ENCODE peak calls at places on chromosome 14, in ten cellular contexts. One of them, this sample, is unnamed. For H3K9me3, the result is how much of the 10 kb centered on the place peaks cover.

GRCh38 chr14:94636744-94637412 is 24.7 kb downstream of the SERPINA3 start:
- DNase-seq in heart left ventricle: no peak
- DNase-seq in lung: no peak
- DNase-seq in Caco-2: peak
- DNase-seq in cardiac muscle cell: peak
- DNase-seq in right atrium auricular region: no peak
- DNase-seq in mucosa of descending colon: no peak
- DNase-seq in aorta: no peak
- DNase-seq in A549: no peak
- DNase-seq in heart right ventricle: no peak
- DNase-seq in this sample: no peak

GRCh38 chr14:76917759-76918175 is 91.6 kb downstream of the LRRC74A start:
- DNase-seq in heart left ventricle: peak
- DNase-seq in lung: peak
- DNase-seq in Caco-2: no peak
- DNase-seq in cardiac muscle cell: no peak
- DNase-seq in right atrium auricular region: peak
- DNase-seq in mucosa of descending colon: no peak
- DNase-seq in aorta: no peak
- DNase-seq in A549: no peak
- DNase-seq in heart right ventricle: peak
- DNase-seq in this sample: no peak

GRCh38 chr14:21997300-21997699 is 323.7 kb upstream of the OR4E1 start:
- DNase-seq in heart left ventricle: no peak
- DNase-seq in lung: no peak
- DNase-seq in Caco-2: no peak
- DNase-seq in cardiac muscle cell: peak
- DNase-seq in right atrium auricular region: no peak
- DNase-seq in mucosa of descending colon: peak
- DNase-seq in aorta: no peak
- DNase-seq in A549: no peak
- DNase-seq in heart right ventricle: no peak
- DNase-seq in this sample: peak

GRCh38 chr14:48560421-48560820 is 885.0 kb upstream of the MDGA2 start:
- DNase-seq in heart left ventricle: no peak
- DNase-seq in lung: no peak
- DNase-seq in Caco-2: no peak
- DNase-seq in cardiac muscle cell: no peak
- DNase-seq in right atrium auricular region: no peak
- DNase-seq in mucosa of descending colon: no peak
- DNase-seq in aorta: no peak
- DNase-seq in A549: no peak
- DNase-seq in heart right ventricle: no peak
- DNase-seq in this sample: no peak

GRCh38 chr14:99561827-99562226 is 42.2 kb downstream of the CCDC85C start:
- DNase-seq in heart left ventricle: no peak
- DNase-seq in lung: no peak
- DNase-seq in Caco-2: no peak
- DNase-seq in cardiac muscle cell: no peak
- DNase-seq in right atrium auricular region: no peak
- DNase-seq in mucosa of descending colon: no peak
- DNase-seq in aorta: no peak
- DNase-seq in A549: no peak
- DNase-seq in heart right ventricle: no peak
- DNase-seq in this sample: peak

GRCh38 chr14:60734465-60735242 is at the start of gene MNAT1:
- DNase-seq in heart left ventricle: peak
- DNase-seq in lung: peak
- DNase-seq in Caco-2: peak
- DNase-seq in cardiac muscle cell: peak
- DNase-seq in right atrium auricular region: peak
- DNase-seq in mucosa of descending colon: peak
- DNase-seq in aorta: peak
- DNase-seq in A549: peak
- DNase-seq in heart right ventricle: peak
- DNase-seq in this sample: peak

GRCh38 chr14:78593949-78594348 is 423.8 kb downstream of the NRXN3 start:
- DNase-seq in heart left ventricle: no peak
- DNase-seq in lung: no peak
- DNase-seq in Caco-2: no peak
- DNase-seq in cardiac muscle cell: no peak
- DNase-seq in right atrium auricular region: no peak
- DNase-seq in mucosa of descending colon: no peak
- DNase-seq in aorta: no peak
- DNase-seq in A549: no peak
- DNase-seq in heart right ventricle: no peak
- DNase-seq in this sample: no peak

GRCh38 chr14:94373708-94374107 is 14.7 kb downstream of the SERPINA1 start:
- DNase-seq in heart left ventricle: no peak
- DNase-seq in lung: no peak
- DNase-seq in Caco-2: no peak
- DNase-seq in cardiac muscle cell: no peak
- DNase-seq in right atrium auricular region: no peak
- DNase-seq in mucosa of descending colon: no peak
- DNase-seq in aorta: no peak
- DNase-seq in A549: peak
- DNase-seq in heart right ventricle: no peak
- DNase-seq in this sample: no peak

GRCh38 chr14:99753225-99754140 is 39.7 kb upstream of the EML1 start:
- DNase-seq in heart left ventricle: no peak
- DNase-seq in lung: no peak
- DNase-seq in Caco-2: no peak
- DNase-seq in cardiac muscle cell: no peak
- DNase-seq in right atrium auricular region: no peak
- DNase-seq in mucosa of descending colon: no peak
- DNase-seq in aorta: peak
- DNase-seq in A549: no peak
- DNase-seq in heart right ventricle: no peak
- DNase-seq in this sample: no peak

GRCh38 chr14:70981005-70981952 is 74.0 kb downstream of the PCNX1 start:
- DNase-seq in heart left ventricle: no peak
- DNase-seq in lung: no peak
- DNase-seq in Caco-2: no peak
- DNase-seq in cardiac muscle cell: no peak
- DNase-seq in right atrium auricular region: no peak
- DNase-seq in mucosa of descending colon: no peak
- DNase-seq in aorta: no peak
- DNase-seq in A549: no peak
- DNase-seq in heart right ventricle: no peak
- DNase-seq in this sample: no peak

GRCh38 chr14:63860146-63860545 is 7.3 kb downstream of the SYNE2 start:
- DNase-seq in heart left ventricle: no peak
- DNase-seq in lung: no peak
- DNase-seq in Caco-2: no peak
- DNase-seq in cardiac muscle cell: peak
- DNase-seq in right atrium auricular region: no peak
- DNase-seq in mucosa of descending colon: no peak
- DNase-seq in aorta: no peak
- DNase-seq in A549: no peak
- DNase-seq in heart right ventricle: no peak
- DNase-seq in this sample: no peak

GRCh38 chr14:60760648-60761364 is 26.2 kb downstream of the MNAT1 start:
- DNase-seq in heart left ventricle: no peak
- DNase-seq in lung: no peak
- DNase-seq in Caco-2: no peak
- DNase-seq in cardiac muscle cell: no peak
- DNase-seq in right atrium auricular region: no peak
- DNase-seq in mucosa of descending colon: no peak
- DNase-seq in aorta: no peak
- DNase-seq in A549: no peak
- DNase-seq in heart right ventricle: no peak
- DNase-seq in this sample: peak

GRCh38 chr14:39372656-39373055 is 59.6 kb downstream of the FBXO33 start:
- DNase-seq in heart left ventricle: no peak
- DNase-seq in lung: no peak
- DNase-seq in Caco-2: no peak
- DNase-seq in cardiac muscle cell: no peak
- DNase-seq in right atrium auricular region: no peak
- DNase-seq in mucosa of descending colon: no peak
- DNase-seq in aorta: no peak
- DNase-seq in A549: no peak
- DNase-seq in heart right ventricle: no peak
- DNase-seq in this sample: no peak

GRCh38 chr14:102321456-102322101 is 2.0 kb downstream of the ZNF839 start:
- DNase-seq in heart left ventricle: no peak
- DNase-seq in lung: no peak
- DNase-seq in Caco-2: no peak
- DNase-seq in cardiac muscle cell: no peak
- DNase-seq in right atrium auricular region: no peak
- DNase-seq in mucosa of descending colon: no peak
- DNase-seq in aorta: no peak
- DNase-seq in A549: no peak
- DNase-seq in heart right ventricle: no peak
- DNase-seq in this sample: peak

GRCh38 chr14:82394916-82395315 is 861.3 kb upstream of the SEL1L start:
- DNase-seq in heart left ventricle: no peak
- DNase-seq in lung: no peak
- DNase-seq in Caco-2: no peak
- DNase-seq in cardiac muscle cell: no peak
- DNase-seq in right atrium auricular region: no peak
- DNase-seq in mucosa of descending colon: no peak
- DNase-seq in aorta: no peak
- DNase-seq in A549: no peak
- DNase-seq in heart right ventricle: no peak
- DNase-seq in this sample: no peak

GRCh38 chr14:53432378-53432802 is 279.3 kb upstream of the DDHD1 start:
- DNase-seq in heart left ventricle: no peak
- DNase-seq in lung: no peak
- DNase-seq in Caco-2: peak
- DNase-seq in cardiac muscle cell: peak
- DNase-seq in right atrium auricular region: no peak
- DNase-seq in mucosa of descending colon: no peak
- DNase-seq in aorta: no peak
- DNase-seq in A549: peak
- DNase-seq in heart right ventricle: no peak
- DNase-seq in this sample: peak

GRCh38 chr14:95519699-95520098 is 3.2 kb upstream of the SYNE3 start:
- DNase-seq in heart left ventricle: peak
- DNase-seq in lung: peak
- DNase-seq in Caco-2: no peak
- DNase-seq in cardiac muscle cell: no peak
- DNase-seq in right atrium auricular region: peak
- DNase-seq in mucosa of descending colon: peak
- DNase-seq in aorta: peak
- DNase-seq in A549: no peak
- DNase-seq in heart right ventricle: peak
- DNase-seq in this sample: no peak

GRCh38 chr14:95896628-95897027 is 20.0 kb downstream of the TUNAR start:
- DNase-seq in heart left ventricle: no peak
- DNase-seq in lung: no peak
- DNase-seq in Caco-2: no peak
- DNase-seq in cardiac muscle cell: peak
- DNase-seq in right atrium auricular region: no peak
- DNase-seq in mucosa of descending colon: no peak
- DNase-seq in aorta: no peak
- DNase-seq in A549: no peak
- DNase-seq in heart right ventricle: no peak
- DNase-seq in this sample: no peak

DNA sequence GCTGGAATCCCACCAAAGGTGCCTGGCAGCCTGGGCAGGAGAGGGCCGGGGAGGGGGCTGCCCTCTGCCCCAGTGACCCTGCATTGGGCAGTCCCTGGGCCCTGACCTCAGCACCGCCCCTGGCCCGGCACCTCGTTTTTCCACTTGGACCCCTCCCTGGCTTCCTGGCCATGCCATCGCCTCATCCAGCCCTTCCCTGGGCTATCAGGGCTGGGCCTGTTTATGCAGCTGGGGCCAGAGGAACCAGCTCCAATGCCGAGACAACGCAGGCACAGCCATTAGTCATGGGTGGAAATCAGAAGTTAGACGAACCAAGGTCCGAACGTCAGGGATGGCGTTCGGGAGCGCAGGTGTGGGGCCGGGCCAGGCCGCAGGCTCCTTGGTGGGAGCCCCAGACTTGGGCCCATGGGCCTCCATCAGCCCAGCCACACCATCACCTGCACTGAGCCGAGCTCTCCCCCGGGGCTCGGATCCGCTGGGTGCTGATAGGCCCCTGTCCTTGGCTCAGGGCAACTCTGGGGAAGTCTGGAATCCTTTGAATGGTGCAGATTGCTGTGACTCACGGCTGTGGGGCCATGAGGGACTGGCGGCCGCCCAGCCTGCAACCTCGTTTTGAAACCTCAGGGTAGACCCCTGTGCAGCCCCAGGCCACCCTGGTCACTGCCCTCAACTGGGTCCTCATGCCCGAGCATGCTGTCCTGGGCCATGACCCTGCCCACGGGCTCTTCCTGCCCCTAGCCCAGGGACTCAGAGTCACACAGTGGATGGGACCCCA is 169.4 kb downstream of the KIF26A start:
- DNase-seq in heart left ventricle: no peak
- DNase-seq in lung: no peak
- DNase-seq in Caco-2: no peak
- DNase-seq in cardiac muscle cell: no peak
- DNase-seq in right atrium auricular region: no peak
- DNase-seq in mucosa of descending colon: no peak
- DNase-seq in aorta: peak
- DNase-seq in A549: no peak
- DNase-seq in heart right ventricle: no peak
- DNase-seq in this sample: no peak
- H3K9me3 ChIP-seq in heart left ventricle: under half
- H3K9me3 ChIP-seq in lung: under half
- H3K9me3 ChIP-seq in Caco-2: under half
- H3K9me3 ChIP-seq in cardiac muscle cell: under half
- H3K9me3 ChIP-seq in right atrium auricular region: under half
- H3K9me3 ChIP-seq in mucosa of descending colon: under half
- H3K9me3 ChIP-seq in aorta: under half
- H3K9me3 ChIP-seq in A549: under half
- H3K9me3 ChIP-seq in heart right ventricle: under half
- H3K9me3 ChIP-seq in this sample: under half

GRCh38 chr14:104245723-104246122 is 107.3 kb downstream of the KIF26A start:
- DNase-seq in heart left ventricle: no peak
- DNase-seq in lung: no peak
- DNase-seq in Caco-2: no peak
- DNase-seq in cardiac muscle cell: no peak
- DNase-seq in right atrium auricular region: no peak
- DNase-seq in mucosa of descending colon: no peak
- DNase-seq in aorta: no peak
- DNase-seq in A549: no peak
- DNase-seq in heart right ventricle: no peak
- DNase-seq in this sample: no peak
- H3K9me3 ChIP-seq in heart left ventricle: under half
- H3K9me3 ChIP-seq in lung: under half
- H3K9me3 ChIP-seq in Caco-2: under half
- H3K9me3 ChIP-seq in cardiac muscle cell: under half
- H3K9me3 ChIP-seq in right atrium auricular region: under half
- H3K9me3 ChIP-seq in mucosa of descending colon: under half
- H3K9me3 ChIP-seq in aorta: under half
- H3K9me3 ChIP-seq in A549: under half
- H3K9me3 ChIP-seq in heart right ventricle: under half
- H3K9me3 ChIP-seq in this sample: under half

GRCh38 chr14:33467967-33468366 is 482.9 kb downstream of the EGLN3 start:
- DNase-seq in heart left ventricle: no peak
- DNase-seq in lung: no peak
- DNase-seq in Caco-2: no peak
- DNase-seq in cardiac muscle cell: no peak
- DNase-seq in right atrium auricular region: no peak
- DNase-seq in mucosa of descending colon: no peak
- DNase-seq in aorta: no peak
- DNase-seq in A549: no peak
- DNase-seq in heart right ventricle: no peak
- DNase-seq in this sample: no peak
- H3K9me3 ChIP-seq in heart left ventricle: under half
- H3K9me3 ChIP-seq in lung: under half
- H3K9me3 ChIP-seq in Caco-2: under half
- H3K9me3 ChIP-seq in cardiac muscle cell: under half
- H3K9me3 ChIP-seq in right atrium auricular region: under half
- H3K9me3 ChIP-seq in mucosa of descending colon: under half
- H3K9me3 ChIP-seq in aorta: under half
- H3K9me3 ChIP-seq in A549: under half
- H3K9me3 ChIP-seq in heart right ventricle: under half
- H3K9me3 ChIP-seq in this sample: under half

GRCh38 chr14:85464135-85464534 is 65.8 kb upstream of the FLRT2 start:
- DNase-seq in heart left ventricle: no peak
- DNase-seq in lung: no peak
- DNase-seq in Caco-2: no peak
- DNase-seq in cardiac muscle cell: no peak
- DNase-seq in right atrium auricular region: no peak
- DNase-seq in mucosa of descending colon: no peak
- DNase-seq in aorta: no peak
- DNase-seq in A549: no peak
- DNase-seq in heart right ventricle: no peak
- DNase-seq in this sample: no peak
- H3K9me3 ChIP-seq in heart left ventricle: under half
- H3K9me3 ChIP-seq in lung: under half
- H3K9me3 ChIP-seq in Caco-2: under half
- H3K9me3 ChIP-seq in cardiac muscle cell: under half
- H3K9me3 ChIP-seq in right atrium auricular region: under half
- H3K9me3 ChIP-seq in mucosa of descending colon: under half
- H3K9me3 ChIP-seq in aorta: under half
- H3K9me3 ChIP-seq in A549: under half
- H3K9me3 ChIP-seq in heart right ventricle: under half
- H3K9me3 ChIP-seq in this sample: under half